ENCODE peak calls at places on chromosomes 4 and X, in four cellular contexts. K is sigmoid colon, G is tibial nerve, Z is stomach. B is an unnamed sample.
A peak's percentile ranks its signal among the peaks of the same experiment; 100 is the strongest.

GRCh38 chrX:46376246-46376885 is 168.9 kb downstream of the ZNF674 start:
- DNase-seq in K (no peak), G (peak; percentile 4), Z (no peak), B (peak; percentile 71)

GRCh38 chrX:96919672-96920071 is 36.0 kb downstream of the RPA4 start:
- DNase-seq in G (no peak), Z (no peak), K (no peak), B (no peak)

GRCh38 chr4:24519649-24520048 is 64.7 kb downstream of the DHX15 start:
- DNase-seq in Z (peak; percentile 32), K (no peak), G (no peak), B (no peak)

GRCh38 chr4:4805805-4806345 is 53.6 kb upstream of the MSX1 start:
- DNase-seq in G (no peak), K (no peak), Z (no peak), B (no peak)

GRCh38 chr4:13674971-13675370 is 47.4 kb upstream of the BOD1L1 start:
- DNase-seq in K (no peak), Z (no peak), G (no peak), B (no peak)

GRCh38 chr4:8410641-8411271 is 29.8 kb downstream of the ACOX3 start:
- DNase-seq in G (peak; percentile 71), Z (peak; percentile 81), K (no peak), B (peak; percentile 52)

GRCh38 chr4:146520894-146521542 is 722 bp downstream of the SLC10A7 start:
- DNase-seq in Z (peak; percentile 46), K (no peak), G (peak; percentile 20), B (peak; percentile 78)

GRCh38 chr4:125750827-125751466 is 436.2 kb downstream of the FAT4 start:
- DNase-seq in G (peak; percentile 10), K (no peak), Z (no peak), B (no peak)

GRCh38 chr4:127686656-127687055 is 43.5 kb upstream of the SLC25A31 start:
- DNase-seq in K (no peak), G (no peak), Z (no peak), B (no peak)

GRCh38 chrX:12950851-12951589 is 23.9 kb upstream of the TMSB4X start:
- DNase-seq in G (no peak), Z (peak; percentile 39), K (no peak), B (peak; percentile 39)

GRCh38 chr4:173528378-173529321 is 1.4 kb downstream of the HAND2 start:
- DNase-seq in K (peak; percentile 77), G (no peak), Z (no peak), B (no peak)

GRCh38 chrX:57104921-57105398 is 16.4 kb downstream of the SPIN2B start:
- DNase-seq in G (no peak), K (no peak), Z (no peak), B (no peak)

GRCh38 chr4:125538670-125539069 is 223.9 kb downstream of the FAT4 start:
- DNase-seq in G (no peak), K (no peak), Z (no peak), B (no peak)

GRCh38 chrX:38987135-38987780 is 186.0 kb downstream of the MID1IP1 start:
- DNase-seq in K (no peak), Z (no peak), G (no peak), B (no peak)

GRCh38 chrX:111168314-111168713 is 72.3 kb downstream of the PAK3 start:
- DNase-seq in K (no peak), G (no peak), Z (no peak), B (peak; percentile 35)

GRCh38 chr4:165355900-165356300 is 22.9 kb upstream of the CPE start:
- DNase-seq in Z (no peak), G (no peak), K (no peak), B (peak; percentile 48)

GRCh38 chr4:100977746-100978397 is 369.5 kb downstream of the PPP3CA start:
- DNase-seq in K (no peak), Z (no peak), G (no peak), B (no peak)

GRCh38 chr4:174794706-174795105 is 34.3 kb downstream of the GLRA3 start:
- DNase-seq in Z (no peak), K (no peak), G (no peak), B (no peak)

GRCh38 chr4:98928131-98928504 is 815 bp downstream of the EIF4E start:
- DNase-seq in G (peak; percentile 54), K (peak; percentile 79), Z (peak; percentile 65), B (peak; percentile 71)

GRCh38 chr4:168886361-168886760 is 123.7 kb downstream of the CBR4 start:
- DNase-seq in Z (no peak), K (no peak), G (no peak), B (no peak)

GRCh38 chr4:169723207-169723606 is 34.5 kb downstream of the HPF1 start:
- DNase-seq in K (no peak), G (no peak), Z (no peak), B (peak; percentile 2)

GRCh38 chr4:99323761-99324160 is 2.6 kb upstream of the ADH1B start:
- DNase-seq in Z (no peak), G (peak; percentile 76), K (peak; percentile 81), B (no peak)

GRCh38 chrX:54922547-54922946 is 1.9 kb downstream of the TRO start:
- DNase-seq in G (no peak), Z (no peak), K (no peak), B (no peak)

GRCh38 chrX:68490644-68491043 is 8.2 kb upstream of the YIPF6 start:
- DNase-seq in G (no peak), Z (no peak), K (no peak), B (peak; percentile 30)

GRCh38 chr4:52658671-52659015 is 458 bp downstream of the USP46 start:
- DNase-seq in G (no peak), Z (no peak), K (peak; percentile 66), B (no peak)

GRCh38 chr4:65561164-65561563 is 109.1 kb downstream of the EPHA5 start:
- DNase-seq in K (no peak), G (no peak), Z (no peak), B (no peak)

GRCh38 chr4:8402640-8403039 is 37.9 kb downstream of the ACOX3 start:
- DNase-seq in K (no peak), Z (no peak), G (peak; percentile 19), B (no peak)

GRCh38 chr4:23857353-23857752 is 32.5 kb downstream of the PPARGC1A start:
- DNase-seq in G (no peak), Z (no peak), K (no peak), B (peak; percentile 26)

GRCh38 chr4:68490826-68491457 is 43.7 kb downstream of the TMPRSS11E start:
- DNase-seq in Z (no peak), G (no peak), K (no peak), B (no peak)

GRCh38 chrX:129781134-129782014 is 1.6 kb downstream of the SASH3 start:
- DNase-seq in Z (peak; percentile 50), K (no peak), G (no peak), B (peak; percentile 49)

GRCh38 chr4:21848001-21848400 is 100.6 kb downstream of the KCNIP4 start:
- DNase-seq in K (no peak), G (no peak), Z (no peak), B (no peak)

GRCh38 chrX:133916984-133917722 is 68.2 kb downstream of the GPC3 start:
- DNase-seq in Z (no peak), G (no peak), K (no peak), B (no peak)

GRCh38 chrX:133922390-133922772 is 63.0 kb downstream of the GPC3 start:
- DNase-seq in K (no peak), Z (no peak), G (no peak), B (no peak)

GRCh38 chrX:133921764-133922389 is 63.5 kb downstream of the GPC3 start:
- DNase-seq in Z (peak; percentile 72), G (peak; percentile 4), K (no peak), B (peak; percentile 51)

GRCh38 chrX:133921084-133921483 is 64.3 kb downstream of the GPC3 start:
- DNase-seq in Z (no peak), K (no peak), G (no peak), B (no peak)

GRCh38 chrX:133918326-133918725 is 67.1 kb downstream of the GPC3 start:
- DNase-seq in G (no peak), Z (no peak), K (no peak), B (peak; percentile 11)
- H3K4me1 ChIP-seq in G (no peaks in the 10 kb centered on the region), Z (no peaks in the 10 kb centered on the region), K (no peaks in the 10 kb centered on the region), B (no peaks in the 10 kb centered on the region)

DNA sequence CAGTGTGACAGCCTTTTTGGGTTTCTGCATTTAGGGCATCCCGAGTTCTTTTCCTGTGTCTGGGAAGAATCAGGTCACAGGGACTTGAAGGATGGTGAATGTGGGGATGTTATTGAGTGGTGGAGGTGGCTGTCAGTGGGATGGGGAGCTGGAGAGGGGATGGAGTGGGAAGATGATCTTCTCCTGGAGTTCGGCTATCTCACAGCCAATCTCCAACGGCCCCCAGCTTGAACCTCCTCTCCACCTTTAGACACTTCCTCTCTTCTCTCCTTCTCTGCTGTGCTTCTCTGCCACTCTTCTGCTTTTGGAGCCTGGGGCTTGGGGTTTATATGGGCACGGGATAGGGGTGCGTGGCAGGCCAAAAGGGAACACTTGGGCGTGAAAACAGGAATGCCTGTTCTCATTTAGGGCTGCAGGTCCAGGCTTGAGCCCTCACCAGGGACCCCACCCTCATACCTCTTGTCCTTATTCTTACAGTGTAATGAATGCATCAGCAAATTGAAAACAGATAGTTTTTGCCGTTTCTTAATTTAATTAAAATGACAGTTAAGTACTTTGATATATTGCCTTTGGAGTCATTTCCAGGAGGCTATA is 37.5 kb downstream of the USP9X start:
- DNase-seq in K (no peak), Z (no peak), G (no peak), B (no peak)
- H3K4me1 ChIP-seq in K (peaks cover 28% of the 10 kb centered on the region), Z (peaks cover 46% of the 10 kb centered on the region), G (no peaks in the 10 kb centered on the region), B (no peaks in the 10 kb centered on the region)

GRCh38 chrX:10112510-10112909 is 44.3 kb upstream of the CLCN4 start:
- DNase-seq in Z (no peak), G (no peak), K (no peak), B (no peak)
- H3K4me1 ChIP-seq in Z (peaks cover 33% of the 10 kb centered on the region), G (no peaks in the 10 kb centered on the region), K (peaks cover 49% of the 10 kb centered on the region), B (no peaks in the 10 kb centered on the region)

GRCh38 chr4:156774422-156774821 is 197.2 kb downstream of the PDGFC start:
- DNase-seq in G (no peak), Z (no peak), K (no peak), B (no peak)

GRCh38 chr4:156778606-156779005 is 193.0 kb downstream of the PDGFC start:
- DNase-seq in K (no peak), Z (no peak), G (no peak), B (no peak)

GRCh38 chr4:156773648-156774357 is 197.8 kb downstream of the PDGFC start:
- DNase-seq in Z (no peak), G (no peak), K (no peak), B (no peak)

GRCh38 chr4:156778093-156778492 is 193.5 kb downstream of the PDGFC start:
- DNase-seq in G (no peak), Z (no peak), K (no peak), B (no peak)

GRCh38 chr4:156775803-156776202 is 195.8 kb downstream of the PDGFC start:
- DNase-seq in K (no peak), Z (no peak), G (peak; percentile 28), B (no peak)
- H3K4me1 ChIP-seq in K (peaks cover 82% of the 10 kb centered on the region), Z (peaks cover 42% of the 10 kb centered on the region), G (no peaks in the 10 kb centered on the region), B (peaks cover 3% of the 10 kb centered on the region)